ENCODE peak calls at places on chromosome 10, in four cellular contexts. N, D, S and H are unnamed samples.

GRCh38 chr10:75035975-75036708 is 75.3 kb upstream of the SAMD8 start:
- DNase-seq in N (no peak), D (no peak), S (no peak), H (no peak)

GRCh38 chr10:31745612-31746376 is 182.8 kb downstream of the ARHGAP12 start:
- DNase-seq in N (peak), D (peak), S (no peak), H (no peak)

GRCh38 chr10:43863859-43864591 is 215.3 kb upstream of the ZNF32 start:
- DNase-seq in N (peak), D (no peak), S (no peak), H (no peak)

GRCh38 chr10:33160151-33160550 is 174.3 kb downstream of the NRP1 start:
- DNase-seq in N (no peak), D (no peak), S (no peak), H (no peak)

GRCh38 chr10:74873803-74874452 is 47.5 kb downstream of the KAT6B start:
- DNase-seq in N (no peak), D (no peak), S (no peak), H (no peak)

GRCh38 chr10:99682752-99683151 is 23.4 kb downstream of the ENTPD7 start:
- DNase-seq in N (no peak), D (peak), S (no peak), H (peak)

GRCh38 chr10:122688293-122688989 is 11.2 kb downstream of the C10orf120 start:
- DNase-seq in N (no peak), D (no peak), S (no peak), H (no peak)

GRCh38 chr10:75606203-75606779 is 174.9 kb downstream of the LRMDA start:
- DNase-seq in N (peak), D (no peak), S (no peak), H (no peak)

GRCh38 chr10:121994429-121994881 is 5.5 kb downstream of the TACC2 start:
- DNase-seq in N (no peak), D (no peak), S (no peak), H (no peak)

GRCh38 chr10:117431160-117431559 is 55.9 kb upstream of the PDZD8 start:
- DNase-seq in N (no peak), D (peak), S (no peak), H (no peak)

GRCh38 chr10:35495521-35496238 is 109.5 kb upstream of the GJD4 start:
- DNase-seq in N (peak), D (no peak), S (peak), H (no peak)
- TF ChIP-seq ELF1 in N (no peak), D (no peak), S (no peak), H (no peak)

GRCh38 chr10:62742447-62743105 is 61.9 kb upstream of the ADO start:
- DNase-seq in N (no peak), D (no peak), S (no peak), H (no peak)
- TF ChIP-seq ELF1 in N (no peak), D (no peak), S (no peak), H (no peak)

DNA sequence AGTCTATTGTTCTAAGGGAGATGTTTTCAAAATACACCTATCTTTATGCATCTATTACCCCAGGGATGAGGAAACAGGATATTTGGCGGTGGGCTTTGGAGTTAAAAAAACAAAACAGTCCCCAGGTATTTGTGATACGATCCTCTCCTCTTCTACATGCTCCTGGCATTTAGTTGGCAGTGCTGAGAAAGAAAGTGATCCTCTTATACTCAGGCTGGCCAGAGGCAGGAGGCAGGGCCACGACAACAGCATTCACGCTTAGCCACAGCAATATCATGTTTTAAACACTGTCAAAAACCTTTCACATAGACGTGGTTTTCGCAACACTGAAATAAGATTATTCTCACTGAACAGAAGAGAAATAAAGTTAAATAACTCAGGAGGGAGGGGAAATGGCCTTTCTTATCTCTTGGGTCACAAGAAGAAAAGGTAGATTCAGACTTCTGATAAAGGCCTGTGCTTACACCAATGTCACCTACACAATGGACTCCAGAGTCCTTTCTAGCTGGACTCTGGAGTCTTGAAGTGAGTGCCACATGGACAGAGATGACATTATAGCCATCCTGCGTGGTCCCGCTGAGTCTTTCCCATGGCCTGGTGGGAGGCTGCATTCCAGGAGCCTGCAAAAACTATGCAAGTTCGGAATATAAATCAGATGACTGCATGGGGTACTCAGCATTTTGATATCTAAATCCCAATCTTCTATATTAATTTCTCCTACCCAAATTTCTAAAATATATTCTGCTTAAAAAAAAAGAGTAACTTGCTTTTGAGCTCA is 88.7 kb downstream of the PIP4K2A start:
- DNase-seq in N (peak), D (no peak), S (no peak), H (no peak)
- TF ChIP-seq ELF1 in N (no peak), D (no peak), S (no peak), H (no peak)

DNA sequence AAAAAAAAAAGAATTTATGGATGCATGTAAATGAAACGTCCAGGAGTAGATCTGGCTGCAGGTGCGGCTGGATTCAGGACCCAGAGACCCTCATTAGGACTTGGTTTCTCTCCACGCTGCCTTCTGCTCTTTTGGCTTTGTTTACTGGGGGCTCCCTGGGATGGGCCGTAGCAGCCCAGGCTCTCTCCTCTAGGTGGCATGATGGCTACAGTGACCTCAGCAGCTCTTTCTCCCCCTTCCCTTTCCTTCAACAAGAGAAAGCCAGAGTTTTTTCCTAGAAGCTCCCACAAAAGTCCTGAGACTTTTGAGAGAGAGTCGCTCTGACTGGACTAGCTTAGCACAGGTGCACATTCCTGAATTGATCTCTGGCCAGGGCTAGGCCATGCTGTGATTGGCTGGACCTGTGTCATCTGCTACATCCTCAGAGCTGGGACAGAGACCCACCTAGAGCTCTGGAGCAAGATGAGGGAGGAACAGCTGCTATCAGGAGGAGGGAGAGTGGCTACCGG is 67.8 kb upstream of the PDCD4 start:
- DNase-seq in N (peak), D (no peak), S (peak), H (peak)
- TF ChIP-seq ELF1 in N (no peak), D (no peak), S (no peak), H (no peak)